ENCODE peak calls at places on chromosomes 3 and 15, in ten cellular contexts. Q is stimulated activated CD4-positive, alpha-beta T cell treated with anti-CD3 and anti-CD28 coated beads, TNF-alpha, amount 100 ng/mL, for 24 hours; X is WTC11; V is NCI-H1436; W is skeletal muscle cell; A is GM20000; U is Daoy; S is thoracic aorta; H is choroid plexus epithelial cell; E is naive thymus-derived CD8-positive, alpha-beta T cell. T is an unnamed sample.

GRCh38 chr15:25812073-25812472 is 51.1 kb downstream of the ATP10A start:
- DNase-seq in Q (no peak), X (no peak), V (no peak), W (no peak), A (no peak), U (no peak), S (no peak), H (no peak), E (peak), T (no peak)

GRCh38 chr15:25734680-25735355 is 128.3 kb downstream of the ATP10A start:
- DNase-seq in Q (no peak), X (no peak), V (no peak), W (no peak), A (no peak), U (no peak), S (no peak), H (no peak), E (no peak), T (peak)

GRCh38 chr3:172749201-172749965 is 1.1 kb upstream of the ECT2 start:
- DNase-seq in Q (no peak), X (no peak), V (no peak), W (peak), A (no peak), U (peak), S (peak), H (peak), E (no peak), T (no peak)

GRCh38 chr3:79467721-79468120 is 300.1 kb downstream of the ROBO1 start:
- DNase-seq in Q (no peak), X (no peak), V (no peak), W (no peak), A (no peak), U (peak), S (no peak), H (peak), E (no peak), T (no peak)

GRCh38 chr15:85759391-85759790 is 35.3 kb downstream of the KLHL25 start:
- DNase-seq in Q (no peak), X (no peak), V (no peak), W (no peak), A (no peak), U (no peak), S (no peak), H (no peak), E (no peak), T (peak)

GRCh38 chr3:177337548-177338331 is 140.5 kb upstream of the TBL1XR1 start:
- DNase-seq in Q (peak), X (no peak), V (no peak), W (peak), A (peak), U (peak), S (no peak), H (peak), E (no peak), T (no peak)

GRCh38 chr3:9078561-9079240 is 115.4 kb upstream of the RAD18 start:
- DNase-seq in Q (no peak), X (no peak), V (no peak), W (no peak), A (peak), U (no peak), S (no peak), H (peak), E (no peak), T (peak)

GRCh38 chr3:37814547-37814946 is 47.1 kb upstream of the CTDSPL start:
- DNase-seq in Q (no peak), X (no peak), V (no peak), W (no peak), A (peak), U (no peak), S (no peak), H (peak), E (peak), T (no peak)

GRCh38 chr15:51281368-51281967 is 56.9 kb downstream of the CYP19A1 start:
- DNase-seq in Q (no peak), X (peak), V (no peak), W (no peak), A (peak), U (peak), S (no peak), H (peak), E (no peak), T (peak)

GRCh38 chr15:72284781-72285180 is 12.4 kb upstream of the PARP6 start:
- DNase-seq in Q (no peak), X (no peak), V (no peak), W (no peak), A (no peak), U (no peak), S (no peak), H (no peak), E (no peak), T (no peak)

GRCh38 chr15:74432271-74432967 is 1.3 kb downstream of the SEMA7A start:
- DNase-seq in Q (no peak), X (no peak), V (no peak), W (no peak), A (no peak), U (no peak), S (no peak), H (no peak), E (no peak), T (no peak)

T was measured in cardiac septum.